ENCODE peak calls at places on chromosomes 2 and 18, in ten cellular contexts. Y, R, C, B, P, Z, Q, O, U and X are unnamed samples.
A peak's percentile ranks its signal among the peaks of the same experiment; 100 is the strongest.

GRCh38 chr2:219452361-219453317 is 18.0 kb downstream of the SPEG start:
- DNase-seq in R (peak; percentile 68), P (peak; percentile 70), Z (peak; percentile 28), U (peak; percentile 85), Y (no peak), B (peak; percentile 99), O (peak; percentile 83), Q (peak; percentile 95), C (no peak), X (peak; percentile 95)

GRCh38 chr18:62445386-62445917 is 77.4 kb upstream of the ZCCHC2 start:
- DNase-seq in Z (no peak), C (no peak), B (no peak), P (no peak), O (no peak), R (no peak), U (peak; percentile 79), Q (no peak), Y (peak; percentile 20), X (no peak)

GRCh38 chr2:217399288-217399687 is 539.4 kb upstream of the TNP1 start:
- DNase-seq in O (no peak), R (no peak), Y (no peak), C (no peak), U (no peak), B (peak; percentile 95), P (no peak), Q (no peak), Z (no peak), X (peak; percentile 64)

GRCh38 chr2:70964596-70965386 is 13.6 kb upstream of the ANKRD53 start:
- DNase-seq in U (no peak), O (peak; percentile 78), B (peak; percentile 48), Z (peak; percentile 74), Q (peak; percentile 93), Y (peak; percentile 82), C (peak; percentile 76), R (peak; percentile 47), P (peak; percentile 65), X (peak; percentile 61)

GRCh38 chr18:3596324-3597158 is 146.6 kb downstream of the TGIF1 start:
- DNase-seq in B (peak; percentile 47), Q (no peak), Y (peak; percentile 81), Z (peak; percentile 48), C (peak; percentile 40), R (peak; percentile 57), O (peak; percentile 57), U (peak; percentile 79), P (peak; percentile 56), X (peak; percentile 69)

GRCh38 chr2:8653485-8653884 is 28.4 kb upstream of the ID2 start:
- DNase-seq in U (no peak), O (no peak), P (no peak), Y (no peak), Q (no peak), C (no peak), Z (no peak), R (no peak), B (no peak), X (no peak)

GRCh38 chr2:42140501-42140900 is 28.7 kb upstream of the EML4 start:
- DNase-seq in Y (no peak), R (no peak), Z (no peak), B (no peak), O (no peak), P (no peak), Q (peak; percentile 2), C (no peak), U (no peak), X (no peak)

GRCh38 chr2:225630824-225631533 is 231.5 kb downstream of the NYAP2 start:
- DNase-seq in Z (no peak), B (no peak), P (no peak), Y (no peak), Q (no peak), R (no peak), C (no peak), U (no peak), O (no peak), X (no peak)

GRCh38 chr2:5705490-5705889 is 13.3 kb downstream of the SOX11 start:
- DNase-seq in O (no peak), U (no peak), P (no peak), C (no peak), Z (no peak), Y (no peak), R (no peak), B (no peak), Q (peak; percentile 75), X (no peak)

GRCh38 chr2:132416080-132416911 is at the start of gene GPR39:
- DNase-seq in O (peak; percentile 83), U (peak; percentile 97), Z (peak; percentile 97), C (peak; percentile 32), Q (no peak), B (peak; percentile 99), P (peak; percentile 32), Y (no peak), R (peak; percentile 37), X (peak; percentile 94)

GRCh38 chr18:40851014-40851429 is 1104.0 kb upstream of the PIK3C3 start:
- DNase-seq in Z (peak; percentile 12), C (no peak), P (no peak), B (peak; percentile 88), R (no peak), Q (no peak), Y (no peak), O (no peak), U (no peak), X (peak; percentile 27)

GRCh38 chr18:32769242-32770180 is 3.3 kb downstream of the KLHL14 start:
- DNase-seq in P (no peak), U (no peak), C (peak; percentile 29), Z (peak; percentile 13), Y (peak; percentile 5), R (no peak), B (no peak), O (peak; percentile 14), Q (no peak), X (no peak)

GRCh38 chr2:128332091-128332634 is 13.5 kb upstream of the HS6ST1 start:
- DNase-seq in U (no peak), R (no peak), Z (no peak), P (no peak), B (no peak), C (no peak), Y (no peak), O (no peak), Q (no peak), X (no peak)

GRCh38 chr2:106944220-106944619 is 58.3 kb upstream of the ST6GAL2 start:
- DNase-seq in R (no peak), U (no peak), P (no peak), Q (no peak), Y (no peak), Z (no peak), O (no peak), B (peak; percentile 84), C (no peak), X (peak; percentile 65)

GRCh38 chr2:191045141-191045540 is 31.2 kb upstream of the STAT1 start:
- DNase-seq in C (no peak), B (peak; percentile 36), Y (no peak), R (no peak), P (no peak), O (no peak), U (no peak), Z (no peak), Q (no peak), X (no peak)

GRCh38 chr2:235087812-235088607 is 136.2 kb downstream of the SH3BP4 start:
- DNase-seq in O (peak; percentile 26), Q (no peak), P (no peak), Y (no peak), U (no peak), R (peak; percentile 73), B (peak; percentile 56), Z (peak; percentile 44), C (peak; percentile 40), X (peak; percentile 20)
- TF ChIP-seq CTCF in O (no peak), Q (peak; percentile 43), P (no peak), Y (no peak), U (no peak), R (peak; percentile 6), B (peak; percentile 12), Z (peak; percentile 9), C (no peak), X (peak; percentile 1)

DNA sequence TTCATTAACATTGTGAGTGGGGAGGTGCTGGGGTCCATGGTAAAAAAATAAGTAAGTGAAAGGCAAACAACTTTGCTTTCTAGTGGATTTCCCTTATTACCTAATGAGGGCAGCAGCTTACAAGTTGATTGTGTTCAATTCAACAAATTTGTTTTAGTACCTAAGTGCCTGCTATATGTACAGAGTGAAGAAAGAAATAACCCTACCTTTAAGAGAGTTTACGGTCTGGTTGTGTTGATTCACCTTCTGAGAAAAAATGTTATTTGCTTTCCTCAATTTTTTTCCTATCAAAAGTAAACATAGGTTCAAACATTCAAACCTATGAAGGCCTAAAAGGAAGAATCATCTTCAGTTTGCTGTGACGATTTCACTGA is 1.6 kb upstream of the SPTBN1 start:
- DNase-seq in P (no peak), Z (no peak), U (no peak), Q (no peak), R (no peak), B (no peak), Y (no peak), O (no peak), C (no peak), X (no peak)
- TF ChIP-seq CTCF in P (no peak), Z (no peak), U (no peak), Q (no peak), R (no peak), B (no peak), Y (no peak), O (no peak), C (no peak), X (no peak)

GRCh38 chr2:120982598-120982997 is 246.9 kb downstream of the GLI2 start:
- DNase-seq in P (peak; percentile 22), O (no peak), Z (no peak), U (no peak), Y (no peak), R (no peak), B (no peak), Q (no peak), C (no peak), X (no peak)
- TF ChIP-seq CTCF in P (no peak), O (no peak), Z (no peak), U (no peak), Y (no peak), R (no peak), B (no peak), Q (no peak), C (no peak), X (no peak)

DNA sequence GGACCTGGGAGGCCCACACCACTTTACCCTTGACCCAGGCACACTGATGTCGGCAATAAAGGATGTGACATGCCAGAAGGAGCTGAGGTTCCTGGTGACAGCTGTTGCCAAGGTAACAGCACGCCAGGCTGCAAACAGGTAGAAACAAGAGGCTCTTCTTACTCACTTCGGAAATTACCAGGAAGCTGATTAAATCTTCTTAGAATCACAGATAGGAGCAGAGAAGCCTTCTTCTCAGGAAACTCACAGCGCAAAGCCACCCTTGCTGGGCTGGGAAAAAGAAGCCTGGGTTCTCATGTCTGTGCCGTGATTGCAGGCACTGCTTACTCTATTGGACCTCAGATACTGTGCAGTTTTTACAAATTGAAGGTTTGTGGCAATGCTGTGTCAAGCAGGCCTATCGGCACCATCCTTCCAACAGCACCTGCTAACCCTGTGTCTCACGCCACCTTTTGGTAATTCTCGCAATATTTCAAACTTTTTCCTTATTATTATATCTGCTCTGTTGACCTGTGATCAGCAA is 61.0 kb upstream of the TAF1B start:
- DNase-seq in P (no peak), Y (peak; percentile 72), Z (no peak), U (peak; percentile 94), R (no peak), Q (no peak), O (no peak), B (no peak), C (no peak), X (no peak)
- TF ChIP-seq CTCF in P (no peak), Y (no peak), Z (peak; percentile 17), U (no peak), R (no peak), Q (no peak), O (no peak), B (no peak), C (no peak), X (no peak)